ENCODE peak calls at places on chromosome 7, in five cellular contexts. M is right atrium auricular region, K is fibroblast of lung, F is IMR-90, O is right lobe of liver. Q is an unnamed sample.

GRCh38 chr7:86926732-86927131 is 132.7 kb downstream of the ELAPOR2 start:
- DNase-seq in M (no peak), K (peak; percentile 31), F (peak; percentile 41), O (no peak), Q (no peak)

GRCh38 chr7:116632349-116632748 is 39.6 kb upstream of the MET start:
- DNase-seq in M (no peak), K (peak; percentile 27), F (peak; percentile 54), O (no peak), Q (no peak)

GRCh38 chr7:128221929-128222403 is 19.1 kb upstream of the LEP start:
- DNase-seq in M (no peak), K (peak; percentile 80), F (peak; percentile 48), O (no peak), Q (no peak)

GRCh38 chr7:70640266-70640833 is 491.6 kb upstream of the GALNT17 start:
- DNase-seq in M (no peak), K (peak; percentile 82), F (peak; percentile 87), O (no peak), Q (no peak)

GRCh38 chr7:106622654-106623314 is 38.2 kb downstream of the CCDC71L start:
- DNase-seq in M (no peak), K (no peak), F (no peak), O (no peak), Q (no peak)

GRCh38 chr7:98869374-98870070 is at the start of gene TMEM130:
- DNase-seq in M (no peak), K (peak; percentile 40), F (no peak), O (peak; percentile 41), Q (no peak)

GRCh38 chr7:97011536-97012292 is 6.4 kb downstream of the DLX6 start:
- DNase-seq in M (no peak), K (no peak), F (no peak), O (no peak), Q (no peak)

GRCh38 chr7:82762880-82763279 is 319.3 kb upstream of the CACNA2D1 start:
- DNase-seq in M (no peak), K (peak; percentile 16), F (peak; percentile 47), O (no peak), Q (no peak)

GRCh38 chr7:130486963-130487324 is 4.9 kb upstream of the MEST start:
- DNase-seq in M (no peak), K (no peak), F (no peak), O (no peak), Q (no peak)

GRCh38 chr7:138455609-138456008 is 4.5 kb upstream of the TRIM24 start:
- DNase-seq in M (no peak), K (no peak), F (no peak), O (no peak), Q (no peak)

GRCh38 chr7:27188666-27189559 is 3.9 kb upstream of the HOXA11 start:
- DNase-seq in M (no peak), K (no peak), F (no peak), O (peak; percentile 52), Q (no peak)

GRCh38 chr7:43585521-43585920 is 2.6 kb downstream of the STK17A start:
- DNase-seq in M (no peak), K (peak; percentile 85), F (peak; percentile 78), O (no peak), Q (no peak)

GRCh38 chr7:116569737-116570136 is 44.9 kb downstream of the CAV1 start:
- DNase-seq in M (no peak), K (peak; percentile 93), F (peak; percentile 93), O (no peak), Q (no peak)

GRCh38 chr7:139075871-139076686 is 33.4 kb downstream of the ZC3HAV1 start:
- DNase-seq in M (no peak), K (no peak), F (no peak), O (no peak), Q (no peak)

GRCh38 chr7:18402488-18403183 is 92.9 kb upstream of the HDAC9 start:
- DNase-seq in M (no peak), K (peak; percentile 82), F (peak; percentile 88), O (no peak), Q (no peak)

GRCh38 chr7:50446542-50446960 is 3.6 kb downstream of the FIGNL1 start:
- DNase-seq in M (no peak), K (peak; percentile 96), F (peak; percentile 76), O (no peak), Q (no peak)

GRCh38 chr7:123208793-123209192 is 9.0 kb upstream of the SLC13A1 start:
- DNase-seq in M (no peak), K (no peak), F (no peak), O (no peak), Q (no peak)

GRCh38 chr7:24917510-24918239 is 62.3 kb downstream of the OSBPL3 start:
- DNase-seq in M (no peak), K (peak; percentile 94), F (peak; percentile 90), O (no peak), Q (no peak)

GRCh38 chr7:158803226-158803944 is 25.9 kb downstream of the ESYT2 start:
- DNase-seq in M (no peak), K (no peak), F (no peak), O (no peak), Q (no peak)

GRCh38 chr7:90973146-90973545 is 291.1 kb upstream of the FZD1 start:
- DNase-seq in M (no peak), K (peak; percentile 24), F (peak; percentile 8), O (no peak), Q (no peak)

GRCh38 chr7:29156798-29157461 is 10.6 kb upstream of the CPVL start:
- DNase-seq in M (no peak), K (no peak), F (no peak), O (no peak), Q (peak; percentile 27)

GRCh38 chr7:142385528-142386340 is 127.9 kb upstream of the PRSS58 start:
- DNase-seq in M (no peak), K (peak; percentile 62), F (peak; percentile 76), O (no peak), Q (no peak)

GRCh38 chr7:70268179-70268578 is 669.9 kb downstream of the AUTS2 start:
- DNase-seq in M (no peak), K (no peak), F (no peak), O (no peak), Q (no peak)

GRCh38 chr7:106216517-106217088 is 68.2 kb downstream of the NAMPT start:
- DNase-seq in M (peak; percentile 83), K (peak; percentile 95), F (peak; percentile 97), O (no peak), Q (no peak)

GRCh38 chr7:128879461-128879938 is 16.8 kb downstream of the ATP6V1F start:
- DNase-seq in M (no peak), K (no peak), F (no peak), O (peak; percentile 51), Q (no peak)

GRCh38 chr7:157620616-157621015 is 283.8 kb downstream of the DNAJB6 start:
- DNase-seq in M (no peak), K (no peak), F (no peak), O (no peak), Q (no peak)

GRCh38 chr7:11474902-11475585 is 357.0 kb downstream of the THSD7A start:
- DNase-seq in M (no peak), K (no peak), F (no peak), O (no peak), Q (no peak)

GRCh38 chr7:969403-969802 is 5.9 kb downstream of the COX19 start:
- DNase-seq in M (no peak), K (no peak), F (no peak), O (no peak), Q (no peak)
- H3K27ac ChIP-seq in M (no peak overlapping the region), K (no peak overlapping the region), F (no peak overlapping the region), O (no peak overlapping the region), Q (no peak overlapping the region)

GRCh38 chr7:134547738-134548054 is 1.2 kb upstream of the AKR1B15 start:
- DNase-seq in M (peak; percentile 85), K (peak; percentile 73), F (peak; percentile 74), O (peak; percentile 74), Q (no peak)

GRCh38 chr7:134545379-134545778 is 3.5 kb upstream of the AKR1B15 start:
- DNase-seq in M (no peak), K (no peak), F (no peak), O (no peak), Q (no peak)

GRCh38 chr7:134548877-134549276 is at the start of gene AKR1B15:
- DNase-seq in M (no peak), K (no peak), F (peak; percentile 55), O (no peak), Q (no peak)

GRCh38 chr7:134545918-134546317 is 3.0 kb upstream of the AKR1B15 start:
- DNase-seq in M (no peak), K (no peak), F (no peak), O (no peak), Q (no peak)

DNA sequence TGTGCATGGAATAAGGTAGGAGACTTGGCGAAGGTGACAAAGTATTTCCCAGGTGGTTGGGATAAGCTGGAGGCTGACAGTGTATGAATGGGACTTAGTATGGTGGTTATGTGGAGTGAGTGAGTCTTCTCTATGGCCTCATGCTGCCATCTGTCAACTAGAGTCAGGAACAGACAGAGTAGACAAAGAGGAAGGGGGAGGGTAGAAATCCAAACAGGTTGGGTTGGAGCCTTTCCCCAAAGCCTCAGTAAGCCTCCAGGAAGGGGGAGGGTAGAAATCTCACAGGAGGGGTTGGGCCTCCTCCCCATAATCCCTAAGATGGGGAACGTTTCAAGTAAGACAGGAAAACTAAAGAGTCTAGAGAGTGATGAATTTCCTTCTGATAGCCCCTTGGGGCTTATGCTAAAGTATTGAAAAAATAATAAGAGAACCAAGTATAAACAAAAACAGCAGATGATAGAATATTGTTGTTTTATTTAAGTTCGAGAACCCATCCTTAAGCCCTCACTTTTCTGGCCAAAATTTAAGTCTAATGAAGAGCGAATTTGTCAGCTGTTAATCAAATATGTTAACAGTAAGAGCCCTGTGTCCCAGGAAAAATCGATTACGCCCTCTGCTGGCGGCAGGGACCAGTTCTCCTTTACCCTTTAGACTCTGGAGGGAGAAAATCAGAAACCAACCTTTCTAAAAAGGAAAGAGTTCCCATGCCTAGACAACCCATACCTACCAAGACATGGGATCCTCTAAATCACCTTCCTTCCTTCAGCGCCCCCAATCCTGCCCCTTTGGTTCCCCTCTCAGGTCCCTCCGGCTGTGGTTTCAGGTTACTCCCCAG is 1.8 kb upstream of the AKR1B15 start:
- DNase-seq in M (peak; percentile 74), K (no peak), F (peak; percentile 62), O (peak; percentile 79), Q (peak; percentile 46)
- H3K27ac ChIP-seq in M (peak overlapping the region; percentile 67), K (no peak overlapping the region), F (peak overlapping the region; percentile 6), O (no peak overlapping the region), Q (no peak overlapping the region)

DNA sequence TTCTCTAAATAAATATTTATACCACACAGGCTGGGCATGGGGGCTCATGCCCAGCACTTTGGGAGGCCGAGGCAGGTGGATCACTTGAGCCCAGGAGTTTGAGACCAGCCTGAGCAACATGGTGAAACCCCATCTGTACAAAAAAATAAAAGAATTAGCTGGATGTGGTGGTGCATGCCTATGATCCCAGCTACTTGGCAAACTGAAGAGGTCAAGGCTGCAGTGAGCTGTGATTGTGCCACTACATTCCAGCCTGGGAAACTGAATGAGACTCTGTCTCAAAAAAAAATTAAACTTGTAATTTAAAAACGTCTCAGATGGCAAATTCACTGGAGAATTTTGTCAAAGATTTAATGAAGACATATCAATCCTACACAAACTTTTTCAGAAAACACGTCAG is 277.6 kb upstream of the BMPER start:
- DNase-seq in M (no peak), K (no peak), F (no peak), O (no peak), Q (no peak)
- H3K27ac ChIP-seq in M (no peak overlapping the region), K (no peak overlapping the region), F (no peak overlapping the region), O (no peak overlapping the region), Q (no peak overlapping the region)

DNA sequence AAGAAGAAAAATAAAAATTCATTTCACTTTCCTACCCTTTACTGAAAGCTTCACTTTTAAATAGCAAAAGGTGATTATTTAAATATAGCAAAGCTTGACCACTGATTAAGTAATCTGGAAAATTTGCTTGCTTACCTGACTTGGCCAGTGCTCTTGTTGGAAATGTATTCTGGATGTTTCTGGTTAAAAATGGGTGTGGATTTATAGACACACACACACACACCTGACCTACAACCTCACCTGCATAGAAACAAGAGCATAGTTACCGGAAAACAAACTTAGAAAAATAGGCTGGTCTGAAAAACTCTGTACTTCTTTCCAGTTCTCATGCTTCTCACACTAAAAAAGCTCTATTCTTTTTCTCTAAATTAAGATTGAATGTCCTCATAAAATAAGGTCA is at the start of gene AGR3:
- DNase-seq in M (no peak), K (no peak), F (no peak), O (no peak), Q (no peak)
- H3K27ac ChIP-seq in M (no peak within 1 kb of the TSS), K (no peak within 1 kb of the TSS), F (no peak within 1 kb of the TSS), O (no peak within 1 kb of the TSS), Q (no peak within 1 kb of the TSS)

Q was measured in caudate nucleus.